ENCODE peak calls at places on chromosomes 4 and X, in ten cellular contexts. I is Panc1, L is tibial nerve, R is neural crest cell, Q is endothelial cell, W is breast epithelium, H is nephron progenitor cell, P is transverse colon, S is epithelial cell of esophagus, X is tibial artery. U is an unnamed sample.

GRCh38 chrX:19743386-19743785 is 144.0 kb downstream of the SH3KBP1 start:
- DNase-seq in W (no peak), R (no peak), L (no peak), Q (no peak), H (no peak), I (no peak), X (no peak), P (peak; percentile 17), S (no peak), U (no peak)

GRCh38 chrX:3664921-3665320 is 48.5 kb downstream of the PRKX start:
- DNase-seq in W (no peak), I (no peak), X (no peak), L (no peak), S (no peak), Q (no peak), R (no peak), P (no peak), H (no peak), U (no peak)

GRCh38 chr4:129138762-129139496 is 43.0 kb downstream of the C4orf33 start:
- DNase-seq in Q (no peak), L (no peak), P (no peak), W (no peak), I (no peak), X (no peak), H (no peak), R (no peak), S (peak; percentile 56), U (no peak)

GRCh38 chr4:80268081-80268823 is 1.8 kb downstream of the FGF5 start:
- DNase-seq in P (no peak), S (peak; percentile 49), I (no peak), X (no peak), L (no peak), W (no peak), Q (no peak), H (peak; percentile 18), R (no peak), U (peak; percentile 30)

GRCh38 chr4:73872331-73873108 is 3.3 kb downstream of the CXCL1 start:
- DNase-seq in P (no peak), S (no peak), I (no peak), Q (no peak), L (no peak), R (no peak), X (no peak), W (no peak), H (no peak), U (no peak)

GRCh38 chr4:41957634-41958033 is 22.4 kb downstream of the TMEM33 start:
- DNase-seq in W (no peak), I (no peak), R (no peak), P (no peak), S (peak; percentile 28), L (no peak), H (no peak), X (no peak), Q (no peak), U (no peak)

GRCh38 chrX:134727363-134727762 is 69.1 kb upstream of the PLAC1 start:
- DNase-seq in L (no peak), S (peak; percentile 5), H (no peak), W (no peak), P (no peak), R (no peak), Q (no peak), X (no peak), I (peak; percentile 54), U (no peak)

GRCh38 chrX:154354013-154354412 is 20.4 kb downstream of the FLNA start:
- DNase-seq in P (no peak), S (no peak), H (no peak), Q (no peak), R (no peak), W (no peak), I (no peak), X (no peak), L (no peak), U (no peak)

GRCh38 chr4:106083065-106083464 is 187.8 kb downstream of the NPNT start:
- DNase-seq in W (no peak), H (no peak), Q (no peak), R (no peak), L (no peak), X (no peak), P (no peak), S (no peak), I (no peak), U (no peak)

GRCh38 chr4:147735413-147736301 is 3.8 kb downstream of the ARHGAP10 start:
- DNase-seq in P (no peak), I (no peak), L (no peak), X (no peak), H (no peak), S (no peak), Q (no peak), W (no peak), R (no peak), U (no peak)

GRCh38 chrX:30971761-30972603 is 82.9 kb upstream of the TAB3 start:
- DNase-seq in P (peak; percentile 17), W (no peak), Q (peak; percentile 7), X (no peak), I (peak; percentile 30), H (peak; percentile 15), R (peak; percentile 9), S (peak; percentile 44), L (no peak), U (no peak)

GRCh38 chrX:156002517-156002916 is 5.0 kb downstream of the IL9R start:
- DNase-seq in R (no peak), Q (no peak), X (no peak), W (no peak), I (no peak), P (no peak), S (peak; percentile 37), H (no peak), L (no peak), U (no peak)

GRCh38 chr4:151690884-151691283 is 69.9 kb downstream of the GATB start:
- DNase-seq in W (no peak), L (no peak), H (no peak), X (no peak), S (no peak), I (no peak), R (no peak), P (no peak), Q (no peak), U (no peak)

GRCh38 chr4:55407119-55407518 is 11.4 kb downstream of the TMEM165 start:
- DNase-seq in H (no peak), Q (no peak), P (no peak), X (no peak), W (no peak), S (no peak), I (no peak), R (no peak), L (no peak), U (no peak)

GRCh38 chr4:84498203-84499026 is 677 bp downstream of the NKX6-1 start:
- DNase-seq in Q (no peak), R (no peak), P (no peak), L (no peak), I (no peak), H (peak; percentile 59), X (no peak), W (no peak), S (peak; percentile 17), U (peak; percentile 56)

GRCh38 chr4:169063441-169063840 is 53.4 kb upstream of the CBR4 start:
- DNase-seq in W (no peak), X (no peak), L (no peak), R (no peak), H (no peak), Q (no peak), S (no peak), I (no peak), P (no peak), U (no peak)

GRCh38 chrX:107733686-107734085 is 41.9 kb downstream of the TSC22D3 start:
- DNase-seq in X (no peak), L (no peak), Q (no peak), H (no peak), W (no peak), R (no peak), P (no peak), S (no peak), I (no peak), U (no peak)

GRCh38 chrX:130117166-130117565 is 6.9 kb upstream of the ELF4 start:
- DNase-seq in X (no peak), H (no peak), P (no peak), Q (no peak), R (no peak), I (no peak), L (no peak), W (no peak), S (no peak), U (no peak)
- TF ChIP-seq CTCF in X (no peak), H (no peak), P (no peak), Q (no peak), R (no peak), I (no peak), L (no peak), W (no peak), S (no peak), U (no peak)

GRCh38 chrX:14546190-14546589 is 16.9 kb downstream of the GLRA2 start:
- DNase-seq in R (no peak), S (no peak), I (no peak), X (no peak), W (no peak), Q (no peak), L (no peak), P (no peak), H (no peak), U (no peak)
- TF ChIP-seq CTCF in R (no peak), S (no peak), I (no peak), X (no peak), W (no peak), Q (no peak), L (no peak), P (no peak), H (no peak), U (no peak)

DNA sequence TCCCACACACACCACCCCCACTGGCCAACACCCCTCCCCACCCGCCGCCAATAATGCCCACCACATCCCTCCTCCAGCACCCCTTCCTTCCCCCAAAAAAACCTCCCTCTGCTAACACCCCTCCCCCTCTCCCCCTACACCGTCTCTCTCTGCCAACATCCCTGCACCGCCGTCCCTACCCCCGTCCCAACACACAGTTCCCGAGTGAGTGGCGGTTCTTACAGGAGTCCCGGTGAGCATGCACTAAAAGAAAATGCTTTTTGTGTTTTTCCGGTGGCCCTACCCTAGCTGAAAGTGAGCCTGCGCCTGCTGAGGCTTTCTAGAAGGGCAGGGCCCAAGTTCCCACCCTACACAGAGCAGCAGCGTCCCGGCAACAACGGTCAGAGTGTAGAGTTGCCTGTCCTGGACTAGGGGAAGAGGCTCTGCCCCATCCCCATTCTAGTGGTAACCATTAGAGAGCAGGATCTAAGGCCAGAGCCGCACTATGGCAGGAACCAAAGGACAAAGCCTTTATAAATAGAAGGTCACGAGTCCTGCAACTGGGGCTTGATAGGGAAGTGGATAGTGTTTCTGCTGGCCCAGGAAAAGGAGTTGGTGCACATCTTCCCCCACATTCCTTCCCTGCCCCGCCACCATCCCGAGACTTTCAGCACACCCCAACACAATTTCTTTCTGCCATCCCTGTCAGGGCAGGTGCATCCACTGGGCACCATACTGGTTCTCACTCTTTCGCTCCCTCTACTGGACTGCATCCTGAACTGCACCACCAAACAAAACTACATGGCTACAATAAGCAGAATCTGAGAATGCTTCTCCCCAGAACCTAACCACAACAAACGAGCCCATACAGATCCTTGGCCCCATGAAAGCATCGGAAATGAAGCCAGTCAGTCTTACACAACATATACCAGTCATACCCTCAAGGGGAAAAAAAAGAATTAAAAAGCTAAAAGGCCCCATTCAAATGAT is 78.1 kb upstream of the PAGE3 start:
- DNase-seq in P (peak; percentile 39), Q (no peak), W (no peak), H (no peak), X (no peak), I (peak; percentile 15), L (peak; percentile 13), S (peak; percentile 74), R (no peak), U (peak; percentile 14)
- TF ChIP-seq CTCF in P (peak; percentile 45), Q (no peak), W (peak; percentile 34), H (no peak), X (no peak), I (peak; percentile 61), L (peak; percentile 34), S (peak; percentile 64), R (peak; percentile 51), U (peak; percentile 33)

GRCh38 chr4:37522996-37523395 is 163.2 kb downstream of the RELL1 start:
- DNase-seq in R (no peak), L (no peak), W (no peak), P (no peak), X (no peak), H (no peak), S (no peak), I (no peak), Q (no peak), U (no peak)
- TF ChIP-seq CTCF in R (no peak), L (no peak), W (no peak), P (no peak), X (no peak), H (no peak), S (no peak), I (no peak), Q (no peak), U (no peak)